ENCODE peak calls at places on chromosome 4, in five cellular contexts. One of them, this sample, is unnamed.

GRCh38 chr4:53068755-53069154 is 206.6 kb downstream of the RASL11B start:
- DNase-seq in H7: no peak
- DNase-seq in bronchial epithelial cell: no peak
- DNase-seq in iPS-NIHi11: no peak
- DNase-seq in brain microvascular endothelial cell: no peak
- DNase-seq in this sample: no peak

GRCh38 chr4:81875962-81876650 is 404.4 kb upstream of the RASGEF1B start:
- DNase-seq in H7: no peak
- DNase-seq in bronchial epithelial cell: no peak
- DNase-seq in iPS-NIHi11: no peak
- DNase-seq in brain microvascular endothelial cell: no peak
- DNase-seq in this sample: no peak

GRCh38 chr4:74173321-74173720 is 15.4 kb downstream of the MTHFD2L start:
- DNase-seq in H7: no peak
- DNase-seq in bronchial epithelial cell: no peak
- DNase-seq in iPS-NIHi11: no peak
- DNase-seq in brain microvascular endothelial cell: no peak
- DNase-seq in this sample: no peak

GRCh38 chr4:42331914-42332368 is 65.3 kb upstream of the SHISA3 start:
- DNase-seq in H7: no peak
- DNase-seq in bronchial epithelial cell: peak; percentile 10
- DNase-seq in iPS-NIHi11: no peak
- DNase-seq in brain microvascular endothelial cell: peak; percentile 7
- DNase-seq in this sample: no peak

GRCh38 chr4:8504279-8505007 is 63.9 kb downstream of the TRMT44 start:
- DNase-seq in H7: peak; percentile 53
- DNase-seq in bronchial epithelial cell: no peak
- DNase-seq in iPS-NIHi11: peak; percentile 60
- DNase-seq in brain microvascular endothelial cell: no peak
- DNase-seq in this sample: no peak

GRCh38 chr4:133711817-133712216 is 489.8 kb downstream of the PABPC4L start:
- DNase-seq in H7: no peak
- DNase-seq in bronchial epithelial cell: no peak
- DNase-seq in iPS-NIHi11: peak; percentile 2
- DNase-seq in brain microvascular endothelial cell: peak; percentile 2
- DNase-seq in this sample: no peak

GRCh38 chr4:169765845-169766244 is 8.1 kb upstream of the HPF1 start:
- DNase-seq in H7: no peak
- DNase-seq in bronchial epithelial cell: peak; percentile 17
- DNase-seq in iPS-NIHi11: no peak
- DNase-seq in brain microvascular endothelial cell: peak; percentile 14
- DNase-seq in this sample: no peak

GRCh38 chr4:6085028-6085942 is 67.1 kb upstream of the C4orf50 start:
- DNase-seq in H7: no peak
- DNase-seq in bronchial epithelial cell: no peak
- DNase-seq in iPS-NIHi11: no peak
- DNase-seq in brain microvascular endothelial cell: no peak
- DNase-seq in this sample: no peak

GRCh38 chr4:74158561-74159396 is 861 bp downstream of the MTHFD2L start:
- DNase-seq in H7: no peak
- DNase-seq in bronchial epithelial cell: peak; percentile 71
- DNase-seq in iPS-NIHi11: no peak
- DNase-seq in brain microvascular endothelial cell: no peak
- DNase-seq in this sample: no peak

GRCh38 chr4:102328045-102328444 is 17.2 kb downstream of the SLC39A8 start:
- DNase-seq in H7: no peak
- DNase-seq in bronchial epithelial cell: peak; percentile 50
- DNase-seq in iPS-NIHi11: no peak
- DNase-seq in brain microvascular endothelial cell: no peak
- DNase-seq in this sample: no peak

GRCh38 chr4:147830987-147831386 is 99.1 kb downstream of the ARHGAP10 start:
- DNase-seq in H7: no peak
- DNase-seq in bronchial epithelial cell: peak; percentile 89
- DNase-seq in iPS-NIHi11: no peak
- DNase-seq in brain microvascular endothelial cell: peak; percentile 68
- DNase-seq in this sample: no peak

GRCh38 chr4:164359881-164360280 is 394.1 kb upstream of the SMIM31 start:
- DNase-seq in H7: no peak
- DNase-seq in bronchial epithelial cell: no peak
- DNase-seq in iPS-NIHi11: no peak
- DNase-seq in brain microvascular endothelial cell: no peak
- DNase-seq in this sample: no peak

GRCh38 chr4:55517526-55518229 is 29.0 kb downstream of the CLOCK start:
- DNase-seq in H7: no peak
- DNase-seq in bronchial epithelial cell: no peak
- DNase-seq in iPS-NIHi11: no peak
- DNase-seq in brain microvascular endothelial cell: no peak
- DNase-seq in this sample: no peak

GRCh38 chr4:148054275-148054674 is 322.4 kb downstream of the ARHGAP10 start:
- DNase-seq in H7: no peak
- DNase-seq in bronchial epithelial cell: peak; percentile 16
- DNase-seq in iPS-NIHi11: no peak
- DNase-seq in brain microvascular endothelial cell: peak; percentile 9
- DNase-seq in this sample: no peak

GRCh38 chr4:75844151-75844662 is 58.0 kb downstream of the PPEF2 start:
- DNase-seq in H7: no peak
- DNase-seq in bronchial epithelial cell: no peak
- DNase-seq in iPS-NIHi11: no peak
- DNase-seq in brain microvascular endothelial cell: peak; percentile 87
- DNase-seq in this sample: no peak

This sample was measured in effector memory CD8-positive, alpha-beta T cell.